ENCODE peak calls at places on chromosome 11, in seven cellular contexts. D, Z, P, O, N, J and V are unnamed samples.
A peak's percentile ranks its signal among the peaks of the same experiment; 100 is the strongest.

GRCh38 chr11:6505577-6506240 is 8.6 kb downstream of the DNHD1 start:
- DNase-seq in D (no peak), Z (peak; percentile 16), P (peak; percentile 82), O (no peak), N (no peak), J (peak; percentile 40), V (no peak)

GRCh38 chr11:58004664-58005063 is 19.0 kb upstream of the OR9Q1 start:
- DNase-seq in D (no peak), Z (no peak), P (no peak), O (no peak), N (no peak), J (no peak), V (no peak)

GRCh38 chr11:72223615-72224586 is 666 bp upstream of the INPPL1 start:
- DNase-seq in D (peak; percentile 93), Z (no peak), P (peak; percentile 72), O (peak; percentile 65), N (peak; percentile 82), J (peak; percentile 8), V (peak; percentile 36)

GRCh38 chr11:75242722-75243600 is 2.4 kb downstream of the TPBGL start:
- DNase-seq in D (no peak), Z (no peak), P (no peak), O (no peak), N (peak; percentile 16), J (no peak), V (no peak)

GRCh38 chr11:12599408-12600143 is 74.6 kb upstream of the TEAD1 start:
- DNase-seq in D (peak; percentile 80), Z (no peak), P (no peak), O (peak; percentile 90), N (peak; percentile 63), J (peak; percentile 40), V (no peak)

GRCh38 chr11:115580927-115581680 is 76.9 kb upstream of the CADM1 start:
- DNase-seq in D (peak; percentile 84), Z (no peak), P (peak; percentile 35), O (no peak), N (peak; percentile 51), J (no peak), V (no peak)

GRCh38 chr11:65778431-65778900 is 2.3 kb downstream of the AP5B1 start:
- DNase-seq in D (no peak), Z (no peak), P (no peak), O (no peak), N (peak; percentile 22), J (no peak), V (no peak)

GRCh38 chr11:107716884-107717532 is 5.2 kb upstream of the SLN start:
- DNase-seq in D (no peak), Z (no peak), P (peak; percentile 81), O (no peak), N (no peak), J (no peak), V (no peak)

GRCh38 chr11:7046474-7046873 is 26.2 kb downstream of the NLRP14 start:
- DNase-seq in D (no peak), Z (peak; percentile 37), P (peak; percentile 71), O (no peak), N (no peak), J (no peak), V (no peak)

GRCh38 chr11:122085264-122085663 is 30.8 kb downstream of the BLID start:
- DNase-seq in D (no peak), Z (peak; percentile 83), P (peak; percentile 96), O (no peak), N (no peak), J (no peak), V (no peak)

GRCh38 chr11:108511851-108512474 is 13.8 kb upstream of the POGLUT3 start:
- DNase-seq in D (no peak), Z (no peak), P (peak; percentile 89), O (no peak), N (no peak), J (no peak), V (no peak)

GRCh38 chr11:27672836-27673464 is 27.3 kb downstream of the BDNF start:
- DNase-seq in D (no peak), Z (no peak), P (no peak), O (no peak), N (no peak), J (no peak), V (no peak)

GRCh38 chr11:121464352-121464946 is 11.7 kb upstream of the SORL1-AS1 start:
- DNase-seq in D (peak; percentile 85), Z (peak; percentile 75), P (peak; percentile 97), O (peak; percentile 61), N (no peak), J (peak; percentile 81), V (peak; percentile 54)

GRCh38 chr11:113885897-113886296 is 10.5 kb upstream of the USP28 start:
- DNase-seq in D (no peak), Z (no peak), P (no peak), O (no peak), N (no peak), J (no peak), V (no peak)

GRCh38 chr11:95084509-95084908 is 5.1 kb upstream of the ENDOD1 start:
- DNase-seq in D (no peak), Z (no peak), P (peak; percentile 79), O (no peak), N (no peak), J (no peak), V (no peak)

GRCh38 chr11:112241486-112241885 is 15.3 kb downstream of the PTS start:
- DNase-seq in D (no peak), Z (peak; percentile 64), P (peak; percentile 95), O (no peak), N (no peak), J (no peak), V (no peak)

GRCh38 chr11:65112551-65113360 is 1.1 kb downstream of the TM7SF2 start:
- DNase-seq in D (peak; percentile 89), Z (no peak), P (peak; percentile 20), O (no peak), N (peak; percentile 75), J (no peak), V (peak; percentile 62)

GRCh38 chr11:38646382-38646781 is 2048.3 kb upstream of the RAG2 start:
- DNase-seq in D (no peak), Z (no peak), P (no peak), O (no peak), N (no peak), J (no peak), V (no peak)

DNA sequence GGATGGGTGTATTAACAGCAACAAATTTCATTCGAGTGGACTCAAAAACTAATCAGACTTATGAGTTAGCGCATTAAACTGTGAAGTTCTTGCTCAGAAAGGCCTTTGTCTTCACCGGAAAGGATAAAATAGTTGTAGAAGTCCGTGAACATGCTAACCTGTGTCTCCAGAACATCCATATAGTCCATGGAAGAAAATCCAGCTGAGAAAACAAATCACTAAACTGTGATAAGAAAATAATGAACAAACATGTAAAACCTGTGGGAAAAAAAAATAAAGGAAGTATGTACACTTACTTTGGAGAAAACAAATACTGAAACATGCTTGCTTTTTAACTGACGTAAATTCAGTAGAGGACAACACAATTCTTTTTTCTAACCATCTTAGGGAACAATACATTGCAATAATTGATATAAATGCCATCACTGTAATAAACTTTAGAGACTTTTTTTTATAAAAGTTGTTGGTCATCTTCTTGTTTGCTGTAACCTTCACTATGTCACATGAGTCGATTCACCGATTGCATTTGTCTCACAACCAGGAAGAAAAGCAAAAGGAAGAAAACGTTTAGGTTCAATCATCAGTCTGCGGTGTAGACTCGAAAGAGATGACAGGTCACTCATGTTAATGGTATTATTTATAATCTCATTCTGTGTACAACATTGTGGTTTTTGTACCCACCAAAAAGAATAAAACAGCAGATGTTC is 41.9 kb downstream of the MSANTD4 start:
- DNase-seq in D (no peak), Z (no peak), P (no peak), O (no peak), N (no peak), J (no peak), V (no peak)
- H3K27ac ChIP-seq in D (no peak overlapping the region), Z (no peak overlapping the region), P (no peak overlapping the region), O (no peak overlapping the region), N (no peak overlapping the region), J (no peak overlapping the region), V (no peak overlapping the region)

GRCh38 chr11:5303643-5304042 is 1.9 kb upstream of the OR51B4 start:
- DNase-seq in D (no peak), Z (no peak), P (no peak), O (no peak), N (no peak), J (no peak), V (no peak)

GRCh38 chr11:5301846-5302245 is at the start of gene OR51B4:
- DNase-seq in D (no peak), Z (no peak), P (no peak), O (no peak), N (no peak), J (no peak), V (no peak)

GRCh38 chr11:5300246-5300645 is 1.5 kb downstream of the OR51B4 start:
- DNase-seq in D (no peak), Z (no peak), P (no peak), O (no peak), N (no peak), J (no peak), V (no peak)

GRCh38 chr11:5307256-5308019 is 5.7 kb upstream of the OR51B4 start:
- DNase-seq in D (no peak), Z (no peak), P (no peak), O (no peak), N (no peak), J (no peak), V (no peak)

GRCh38 chr11:5304046-5304445 is 2.3 kb upstream of the OR51B4 start:
- DNase-seq in D (no peak), Z (no peak), P (no peak), O (no peak), N (no peak), J (no peak), V (no peak)
- H3K27ac ChIP-seq in D (no peak overlapping the region), Z (no peak overlapping the region), P (no peak overlapping the region), O (no peak overlapping the region), N (no peak overlapping the region), J (no peak overlapping the region), V (no peak overlapping the region)

DNA sequence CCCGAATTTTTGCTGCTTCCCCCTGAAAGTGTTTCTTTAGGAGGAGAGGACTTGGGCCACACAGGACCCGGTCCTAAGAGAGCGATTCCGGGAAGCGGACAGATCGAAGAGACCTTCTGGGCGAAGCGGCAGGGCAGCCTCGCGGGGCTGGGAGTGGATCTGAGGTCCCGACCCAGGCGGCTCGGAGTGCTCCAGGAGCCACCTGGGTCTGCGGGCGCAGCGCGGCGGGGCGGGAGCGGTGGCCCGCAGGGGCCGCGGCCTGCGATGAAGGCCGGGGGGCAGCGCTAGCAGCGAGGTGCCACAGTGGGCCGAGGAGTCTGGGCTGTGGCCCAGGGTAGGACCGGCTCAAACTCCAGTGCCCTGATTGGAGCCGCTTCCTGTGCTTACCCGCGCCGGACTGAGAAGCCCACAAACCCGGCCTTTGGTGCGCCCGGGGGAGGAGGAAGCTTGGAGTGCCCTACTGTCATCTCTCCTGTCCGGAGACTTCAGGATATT is 1.8 kb downstream of the PKNOX2 start:
- DNase-seq in D (peak; percentile 73), Z (no peak), P (peak; percentile 49), O (no peak), N (no peak), J (no peak), V (no peak)
- H3K27ac ChIP-seq in D (peak overlapping the region; percentile 86), Z (peak overlapping the region; percentile 75), P (peak overlapping the region; percentile 74), O (peak overlapping the region; percentile 37), N (peak overlapping the region; percentile 80), J (no peak overlapping the region), V (no peak overlapping the region)

DNA sequence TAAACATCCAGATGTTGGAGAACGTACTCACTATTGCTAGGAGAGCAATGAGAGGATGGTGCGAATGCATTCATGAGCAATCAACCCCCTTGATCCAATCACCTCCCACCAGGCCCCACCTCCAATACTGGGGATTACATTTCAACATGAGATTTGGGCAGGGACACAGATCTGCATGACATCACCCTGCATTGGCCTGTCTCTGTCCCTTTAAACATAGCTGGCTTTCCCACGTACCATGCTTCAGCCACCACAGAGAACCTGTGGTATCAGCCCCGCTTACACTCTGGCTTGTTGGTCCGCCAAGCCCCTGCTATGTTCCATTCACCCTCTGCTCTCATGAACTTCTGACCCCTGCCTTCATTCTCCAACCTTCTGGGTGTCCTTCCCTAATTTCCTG is 157.5 kb upstream of the E2F8 start:
- DNase-seq in D (no peak), Z (no peak), P (no peak), O (no peak), N (no peak), J (no peak), V (no peak)
- H3K27ac ChIP-seq in D (peak overlapping the region; percentile 2), Z (peak overlapping the region; percentile 65), P (peak overlapping the region; percentile 66), O (no peak overlapping the region), N (no peak overlapping the region), J (no peak overlapping the region), V (no peak overlapping the region)